ENCODE peak calls at places on chromosomes 2 and 18, in six cellular contexts. O is fibroblast of lung; I is Calu3; T is naive thymus-derived CD4-positive, alpha-beta T cell; Q is activated naive CD4-positive, alpha-beta T cell; Z is AG08395. P is an unnamed sample.

GRCh38 chr2:20200697-20201555 is 24.0 kb downstream of the SDC1 start:
- DNase-seq in O (no peak), I (no peak), T (no peak), Q (no peak), Z (no peak), P (no peak)

GRCh38 chr18:10850828-10851227 is 298.5 kb downstream of the PIEZO2 start:
- DNase-seq in O (no peak), I (no peak), T (no peak), Q (no peak), Z (no peak), P (peak)

GRCh38 chr2:206159346-206160123 is at the start of the genes EEF1B2 and NDUFS1:
- DNase-seq in O (peak), I (peak), T (peak), Q (peak), Z (peak), P (peak)

GRCh38 chr2:174683392-174683759 is 80.9 kb downstream of the CHRNA1 start:
- DNase-seq in O (peak), I (no peak), T (no peak), Q (no peak), Z (peak), P (peak)

GRCh38 chr2:239895116-239895515 is 130.0 kb downstream of the NDUFA10 start:
- DNase-seq in O (no peak), I (no peak), T (no peak), Q (no peak), Z (no peak), P (no peak)

GRCh38 chr2:192480984-192481383 is 286.3 kb upstream of the TMEFF2 start:
- DNase-seq in O (no peak), I (no peak), T (no peak), Q (no peak), Z (no peak), P (no peak)

GRCh38 chr18:59268722-59269562 is 4.3 kb downstream of the RAX start:
- DNase-seq in O (no peak), I (peak), T (peak), Q (no peak), Z (peak), P (peak)

GRCh38 chr2:23700627-23701026 is 226.3 kb downstream of the ATAD2B start:
- DNase-seq in O (no peak), I (no peak), T (peak), Q (no peak), Z (no peak), P (no peak)

GRCh38 chr18:39841133-39842041 is 2113.6 kb upstream of the PIK3C3 start:
- DNase-seq in O (peak), I (peak), T (no peak), Q (no peak), Z (peak), P (peak)

P was measured in mesenchymal stem cell.